ENCODE peak calls at places on chromosomes 2 and 18, in ten cellular contexts. One of them, this sample, is unnamed.

GRCh38 chr2:121905201-121905600 is 149.8 kb downstream of the TSN start:
- DNase-seq in HL-60: no peak
- DNase-seq in dermis blood vessel endothelial cell: no peak
- DNase-seq in pancreas: no peak
- DNase-seq in immature natural killer cell: no peak
- DNase-seq in T-helper 2 cell: no peak
- DNase-seq in stimulated activated CD4-positive, alpha-beta T cell treated with anti-CD3 and anti-CD28 coated beads, Interleukin-2, amount 100 ng/mL, for 24 hours: no peak
- DNase-seq in activated CD4-positive, alpha-beta T cell treated with anti-CD3 and anti-CD28 coated beads, Interleukin-2, amount 50 U/mL, for 24 hours: no peak
- DNase-seq in WERI-Rb-1: no peak
- DNase-seq in foreskin fibroblast: no peak
- DNase-seq in this sample: no peak

GRCh38 chr18:76461148-76461547 is 33.9 kb downstream of the ZNF516 start:
- DNase-seq in WERI-Rb-1: no peak
- DNase-seq in immature natural killer cell: no peak
- DNase-seq in pancreas: no peak
- DNase-seq in dermis blood vessel endothelial cell: no peak
- DNase-seq in activated CD4-positive, alpha-beta T cell treated with anti-CD3 and anti-CD28 coated beads, Interleukin-2, amount 50 U/mL, for 24 hours: no peak
- DNase-seq in stimulated activated CD4-positive, alpha-beta T cell treated with anti-CD3 and anti-CD28 coated beads, Interleukin-2, amount 100 ng/mL, for 24 hours: no peak
- DNase-seq in T-helper 2 cell: no peak
- DNase-seq in foreskin fibroblast: no peak
- DNase-seq in HL-60: no peak
- DNase-seq in this sample: no peak

GRCh38 chr2:8004250-8004681 is 677.6 kb upstream of the ID2 start:
- DNase-seq in WERI-Rb-1: no peak
- DNase-seq in dermis blood vessel endothelial cell: no peak
- DNase-seq in HL-60: peak; percentile 7
- DNase-seq in T-helper 2 cell: no peak
- DNase-seq in stimulated activated CD4-positive, alpha-beta T cell treated with anti-CD3 and anti-CD28 coated beads, Interleukin-2, amount 100 ng/mL, for 24 hours: no peak
- DNase-seq in activated CD4-positive, alpha-beta T cell treated with anti-CD3 and anti-CD28 coated beads, Interleukin-2, amount 50 U/mL, for 24 hours: no peak
- DNase-seq in immature natural killer cell: no peak
- DNase-seq in foreskin fibroblast: peak; percentile 74
- DNase-seq in pancreas: no peak
- DNase-seq in this sample: no peak

GRCh38 chr18:46843372-46843771 is 73.9 kb downstream of the PIAS2 start:
- DNase-seq in HL-60: no peak
- DNase-seq in foreskin fibroblast: no peak
- DNase-seq in immature natural killer cell: no peak
- DNase-seq in pancreas: no peak
- DNase-seq in dermis blood vessel endothelial cell: no peak
- DNase-seq in stimulated activated CD4-positive, alpha-beta T cell treated with anti-CD3 and anti-CD28 coated beads, Interleukin-2, amount 100 ng/mL, for 24 hours: no peak
- DNase-seq in WERI-Rb-1: no peak
- DNase-seq in T-helper 2 cell: no peak
- DNase-seq in activated CD4-positive, alpha-beta T cell treated with anti-CD3 and anti-CD28 coated beads, Interleukin-2, amount 50 U/mL, for 24 hours: no peak
- DNase-seq in this sample: no peak

GRCh38 chr2:140759431-140760156 is 1371.2 kb downstream of the LRP1B start:
- DNase-seq in dermis blood vessel endothelial cell: no peak
- DNase-seq in HL-60: no peak
- DNase-seq in T-helper 2 cell: no peak
- DNase-seq in immature natural killer cell: no peak
- DNase-seq in foreskin fibroblast: no peak
- DNase-seq in WERI-Rb-1: no peak
- DNase-seq in pancreas: no peak
- DNase-seq in activated CD4-positive, alpha-beta T cell treated with anti-CD3 and anti-CD28 coated beads, Interleukin-2, amount 50 U/mL, for 24 hours: no peak
- DNase-seq in stimulated activated CD4-positive, alpha-beta T cell treated with anti-CD3 and anti-CD28 coated beads, Interleukin-2, amount 100 ng/mL, for 24 hours: no peak
- DNase-seq in this sample: no peak

GRCh38 chr2:287471-287885 is 413 bp downstream of the ALKAL2 start:
- DNase-seq in HL-60: no peak
- DNase-seq in dermis blood vessel endothelial cell: peak; percentile 50
- DNase-seq in stimulated activated CD4-positive, alpha-beta T cell treated with anti-CD3 and anti-CD28 coated beads, Interleukin-2, amount 100 ng/mL, for 24 hours: no peak
- DNase-seq in immature natural killer cell: peak; percentile 19
- DNase-seq in activated CD4-positive, alpha-beta T cell treated with anti-CD3 and anti-CD28 coated beads, Interleukin-2, amount 50 U/mL, for 24 hours: no peak
- DNase-seq in foreskin fibroblast: no peak
- DNase-seq in pancreas: peak; percentile 54
- DNase-seq in T-helper 2 cell: peak; percentile 36
- DNase-seq in WERI-Rb-1: peak; percentile 44
- DNase-seq in this sample: no peak

GRCh38 chr2:14909795-14910194 is 277.3 kb downstream of the LRATD1 start:
- DNase-seq in foreskin fibroblast: no peak
- DNase-seq in T-helper 2 cell: no peak
- DNase-seq in immature natural killer cell: no peak
- DNase-seq in HL-60: no peak
- DNase-seq in dermis blood vessel endothelial cell: no peak
- DNase-seq in stimulated activated CD4-positive, alpha-beta T cell treated with anti-CD3 and anti-CD28 coated beads, Interleukin-2, amount 100 ng/mL, for 24 hours: no peak
- DNase-seq in activated CD4-positive, alpha-beta T cell treated with anti-CD3 and anti-CD28 coated beads, Interleukin-2, amount 50 U/mL, for 24 hours: no peak
- DNase-seq in pancreas: no peak
- DNase-seq in WERI-Rb-1: no peak
- DNase-seq in this sample: no peak

GRCh38 chr18:58308463-58308862 is 264.4 kb downstream of the NEDD4L start:
- DNase-seq in pancreas: no peak
- DNase-seq in T-helper 2 cell: no peak
- DNase-seq in dermis blood vessel endothelial cell: no peak
- DNase-seq in activated CD4-positive, alpha-beta T cell treated with anti-CD3 and anti-CD28 coated beads, Interleukin-2, amount 50 U/mL, for 24 hours: no peak
- DNase-seq in WERI-Rb-1: no peak
- DNase-seq in immature natural killer cell: no peak
- DNase-seq in foreskin fibroblast: no peak
- DNase-seq in stimulated activated CD4-positive, alpha-beta T cell treated with anti-CD3 and anti-CD28 coated beads, Interleukin-2, amount 100 ng/mL, for 24 hours: no peak
- DNase-seq in HL-60: no peak
- DNase-seq in this sample: no peak

GRCh38 chr2:67322361-67323001 is 74.7 kb upstream of the ETAA1 start:
- DNase-seq in activated CD4-positive, alpha-beta T cell treated with anti-CD3 and anti-CD28 coated beads, Interleukin-2, amount 50 U/mL, for 24 hours: no peak
- DNase-seq in HL-60: no peak
- DNase-seq in stimulated activated CD4-positive, alpha-beta T cell treated with anti-CD3 and anti-CD28 coated beads, Interleukin-2, amount 100 ng/mL, for 24 hours: no peak
- DNase-seq in pancreas: peak; percentile 43
- DNase-seq in dermis blood vessel endothelial cell: peak; percentile 32
- DNase-seq in foreskin fibroblast: peak; percentile 52
- DNase-seq in immature natural killer cell: no peak
- DNase-seq in WERI-Rb-1: peak; percentile 65
- DNase-seq in T-helper 2 cell: no peak
- DNase-seq in this sample: no peak

GRCh38 chr18:60987963-60988362 is 345.3 kb upstream of the CDH20 start:
- DNase-seq in T-helper 2 cell: no peak
- DNase-seq in foreskin fibroblast: no peak
- DNase-seq in dermis blood vessel endothelial cell: peak; percentile 69
- DNase-seq in immature natural killer cell: no peak
- DNase-seq in WERI-Rb-1: no peak
- DNase-seq in activated CD4-positive, alpha-beta T cell treated with anti-CD3 and anti-CD28 coated beads, Interleukin-2, amount 50 U/mL, for 24 hours: no peak
- DNase-seq in stimulated activated CD4-positive, alpha-beta T cell treated with anti-CD3 and anti-CD28 coated beads, Interleukin-2, amount 100 ng/mL, for 24 hours: no peak
- DNase-seq in pancreas: no peak
- DNase-seq in HL-60: no peak
- DNase-seq in this sample: no peak

GRCh38 chr2:234495076-234495800 is 1.6 kb downstream of the ARL4C start:
- DNase-seq in HL-60: no peak
- DNase-seq in WERI-Rb-1: no peak
- DNase-seq in T-helper 2 cell: peak; percentile 52
- DNase-seq in stimulated activated CD4-positive, alpha-beta T cell treated with anti-CD3 and anti-CD28 coated beads, Interleukin-2, amount 100 ng/mL, for 24 hours: no peak
- DNase-seq in activated CD4-positive, alpha-beta T cell treated with anti-CD3 and anti-CD28 coated beads, Interleukin-2, amount 50 U/mL, for 24 hours: no peak
- DNase-seq in pancreas: no peak
- DNase-seq in immature natural killer cell: peak; percentile 55
- DNase-seq in foreskin fibroblast: no peak
- DNase-seq in dermis blood vessel endothelial cell: peak; percentile 17
- DNase-seq in this sample: no peak

GRCh38 chr2:8334866-8335325 is 347.0 kb upstream of the ID2 start:
- DNase-seq in foreskin fibroblast: no peak
- DNase-seq in immature natural killer cell: peak; percentile 62
- DNase-seq in WERI-Rb-1: no peak
- DNase-seq in dermis blood vessel endothelial cell: no peak
- DNase-seq in pancreas: no peak
- DNase-seq in activated CD4-positive, alpha-beta T cell treated with anti-CD3 and anti-CD28 coated beads, Interleukin-2, amount 50 U/mL, for 24 hours: no peak
- DNase-seq in HL-60: peak; percentile 63
- DNase-seq in T-helper 2 cell: no peak
- DNase-seq in stimulated activated CD4-positive, alpha-beta T cell treated with anti-CD3 and anti-CD28 coated beads, Interleukin-2, amount 100 ng/mL, for 24 hours: no peak
- DNase-seq in this sample: no peak

GRCh38 chr18:59551902-59552635 is 145.2 kb downstream of the CCBE1 start:
- DNase-seq in WERI-Rb-1: no peak
- DNase-seq in immature natural killer cell: no peak
- DNase-seq in T-helper 2 cell: no peak
- DNase-seq in foreskin fibroblast: no peak
- DNase-seq in HL-60: no peak
- DNase-seq in activated CD4-positive, alpha-beta T cell treated with anti-CD3 and anti-CD28 coated beads, Interleukin-2, amount 50 U/mL, for 24 hours: no peak
- DNase-seq in pancreas: no peak
- DNase-seq in stimulated activated CD4-positive, alpha-beta T cell treated with anti-CD3 and anti-CD28 coated beads, Interleukin-2, amount 100 ng/mL, for 24 hours: no peak
- DNase-seq in dermis blood vessel endothelial cell: no peak
- DNase-seq in this sample: no peak

GRCh38 chr2:227106845-227107759 is 56.9 kb downstream of the COL4A4 start:
- DNase-seq in T-helper 2 cell: peak; percentile 32
- DNase-seq in HL-60: peak; percentile 71
- DNase-seq in activated CD4-positive, alpha-beta T cell treated with anti-CD3 and anti-CD28 coated beads, Interleukin-2, amount 50 U/mL, for 24 hours: no peak
- DNase-seq in pancreas: no peak
- DNase-seq in stimulated activated CD4-positive, alpha-beta T cell treated with anti-CD3 and anti-CD28 coated beads, Interleukin-2, amount 100 ng/mL, for 24 hours: peak; percentile 49
- DNase-seq in dermis blood vessel endothelial cell: peak; percentile 66
- DNase-seq in immature natural killer cell: peak; percentile 5
- DNase-seq in WERI-Rb-1: peak; percentile 62
- DNase-seq in foreskin fibroblast: peak; percentile 56
- DNase-seq in this sample: no peak

GRCh38 chr2:198717451-198717850 is 740.3 kb downstream of the SATB2 start:
- DNase-seq in foreskin fibroblast: no peak
- DNase-seq in WERI-Rb-1: no peak
- DNase-seq in immature natural killer cell: no peak
- DNase-seq in stimulated activated CD4-positive, alpha-beta T cell treated with anti-CD3 and anti-CD28 coated beads, Interleukin-2, amount 100 ng/mL, for 24 hours: no peak
- DNase-seq in T-helper 2 cell: no peak
- DNase-seq in dermis blood vessel endothelial cell: no peak
- DNase-seq in HL-60: no peak
- DNase-seq in pancreas: no peak
- DNase-seq in activated CD4-positive, alpha-beta T cell treated with anti-CD3 and anti-CD28 coated beads, Interleukin-2, amount 50 U/mL, for 24 hours: no peak
- DNase-seq in this sample: no peak

GRCh38 chr2:102844911-102845310 is 83.1 kb downstream of the TMEM182 start:
- DNase-seq in stimulated activated CD4-positive, alpha-beta T cell treated with anti-CD3 and anti-CD28 coated beads, Interleukin-2, amount 100 ng/mL, for 24 hours: no peak
- DNase-seq in immature natural killer cell: no peak
- DNase-seq in activated CD4-positive, alpha-beta T cell treated with anti-CD3 and anti-CD28 coated beads, Interleukin-2, amount 50 U/mL, for 24 hours: no peak
- DNase-seq in pancreas: no peak
- DNase-seq in dermis blood vessel endothelial cell: no peak
- DNase-seq in WERI-Rb-1: no peak
- DNase-seq in T-helper 2 cell: no peak
- DNase-seq in HL-60: no peak
- DNase-seq in foreskin fibroblast: no peak
- DNase-seq in this sample: no peak

GRCh38 chr2:231170058-231170457 is 28.4 kb upstream of the ARMC9 start:
- DNase-seq in WERI-Rb-1: no peak
- DNase-seq in stimulated activated CD4-positive, alpha-beta T cell treated with anti-CD3 and anti-CD28 coated beads, Interleukin-2, amount 100 ng/mL, for 24 hours: no peak
- DNase-seq in HL-60: no peak
- DNase-seq in activated CD4-positive, alpha-beta T cell treated with anti-CD3 and anti-CD28 coated beads, Interleukin-2, amount 50 U/mL, for 24 hours: no peak
- DNase-seq in dermis blood vessel endothelial cell: no peak
- DNase-seq in immature natural killer cell: no peak
- DNase-seq in pancreas: no peak
- DNase-seq in T-helper 2 cell: no peak
- DNase-seq in foreskin fibroblast: peak; percentile 69
- DNase-seq in this sample: no peak

GRCh38 chr2:217370391-217370790 is 510.5 kb upstream of the TNP1 start:
- DNase-seq in T-helper 2 cell: no peak
- DNase-seq in foreskin fibroblast: peak; percentile 91
- DNase-seq in immature natural killer cell: no peak
- DNase-seq in stimulated activated CD4-positive, alpha-beta T cell treated with anti-CD3 and anti-CD28 coated beads, Interleukin-2, amount 100 ng/mL, for 24 hours: no peak
- DNase-seq in HL-60: no peak
- DNase-seq in activated CD4-positive, alpha-beta T cell treated with anti-CD3 and anti-CD28 coated beads, Interleukin-2, amount 50 U/mL, for 24 hours: no peak
- DNase-seq in WERI-Rb-1: no peak
- DNase-seq in pancreas: no peak
- DNase-seq in dermis blood vessel endothelial cell: no peak
- DNase-seq in this sample: no peak

GRCh38 chr2:26471278-26471677 is 6.6 kb downstream of the OTOF start:
- DNase-seq in activated CD4-positive, alpha-beta T cell treated with anti-CD3 and anti-CD28 coated beads, Interleukin-2, amount 50 U/mL, for 24 hours: no peak
- DNase-seq in HL-60: no peak
- DNase-seq in immature natural killer cell: no peak
- DNase-seq in stimulated activated CD4-positive, alpha-beta T cell treated with anti-CD3 and anti-CD28 coated beads, Interleukin-2, amount 100 ng/mL, for 24 hours: no peak
- DNase-seq in pancreas: no peak
- DNase-seq in WERI-Rb-1: peak; percentile 81
- DNase-seq in T-helper 2 cell: no peak
- DNase-seq in foreskin fibroblast: no peak
- DNase-seq in dermis blood vessel endothelial cell: peak; percentile 43
- DNase-seq in this sample: no peak

GRCh38 chr18:4004176-4004829 is 450.8 kb downstream of the DLGAP1 start:
- DNase-seq in HL-60: no peak
- DNase-seq in foreskin fibroblast: no peak
- DNase-seq in activated CD4-positive, alpha-beta T cell treated with anti-CD3 and anti-CD28 coated beads, Interleukin-2, amount 50 U/mL, for 24 hours: no peak
- DNase-seq in pancreas: no peak
- DNase-seq in WERI-Rb-1: no peak
- DNase-seq in stimulated activated CD4-positive, alpha-beta T cell treated with anti-CD3 and anti-CD28 coated beads, Interleukin-2, amount 100 ng/mL, for 24 hours: no peak
- DNase-seq in immature natural killer cell: no peak
- DNase-seq in T-helper 2 cell: peak; percentile 10
- DNase-seq in dermis blood vessel endothelial cell: peak; percentile 37
- DNase-seq in this sample: no peak

GRCh38 chr2:112665113-112665780 is 19.5 kb downstream of the SLC20A1 start:
- DNase-seq in pancreas: no peak
- DNase-seq in WERI-Rb-1: no peak
- DNase-seq in immature natural killer cell: no peak
- DNase-seq in stimulated activated CD4-positive, alpha-beta T cell treated with anti-CD3 and anti-CD28 coated beads, Interleukin-2, amount 100 ng/mL, for 24 hours: no peak
- DNase-seq in foreskin fibroblast: peak; percentile 32
- DNase-seq in T-helper 2 cell: no peak
- DNase-seq in activated CD4-positive, alpha-beta T cell treated with anti-CD3 and anti-CD28 coated beads, Interleukin-2, amount 50 U/mL, for 24 hours: no peak
- DNase-seq in HL-60: peak; percentile 81
- DNase-seq in dermis blood vessel endothelial cell: no peak
- DNase-seq in this sample: no peak

GRCh38 chr18:8771930-8772329 is 66.6 kb downstream of the MTCL1 start:
- DNase-seq in WERI-Rb-1: no peak
- DNase-seq in pancreas: peak; percentile 71
- DNase-seq in dermis blood vessel endothelial cell: peak; percentile 72
- DNase-seq in immature natural killer cell: no peak
- DNase-seq in T-helper 2 cell: no peak
- DNase-seq in foreskin fibroblast: no peak
- DNase-seq in HL-60: no peak
- DNase-seq in stimulated activated CD4-positive, alpha-beta T cell treated with anti-CD3 and anti-CD28 coated beads, Interleukin-2, amount 100 ng/mL, for 24 hours: no peak
- DNase-seq in activated CD4-positive, alpha-beta T cell treated with anti-CD3 and anti-CD28 coated beads, Interleukin-2, amount 50 U/mL, for 24 hours: no peak
- DNase-seq in this sample: no peak

GRCh38 chr2:23651187-23651983 is 266.4 kb downstream of the KLHL29 start:
- DNase-seq in HL-60: no peak
- DNase-seq in WERI-Rb-1: no peak
- DNase-seq in dermis blood vessel endothelial cell: peak; percentile 26
- DNase-seq in stimulated activated CD4-positive, alpha-beta T cell treated with anti-CD3 and anti-CD28 coated beads, Interleukin-2, amount 100 ng/mL, for 24 hours: no peak
- DNase-seq in pancreas: no peak
- DNase-seq in T-helper 2 cell: no peak
- DNase-seq in foreskin fibroblast: peak; percentile 77
- DNase-seq in activated CD4-positive, alpha-beta T cell treated with anti-CD3 and anti-CD28 coated beads, Interleukin-2, amount 50 U/mL, for 24 hours: no peak
- DNase-seq in immature natural killer cell: no peak
- DNase-seq in this sample: no peak

GRCh38 chr2:63866009-63866709 is 24.5 kb downstream of the UGP2 start:
- DNase-seq in dermis blood vessel endothelial cell: no peak
- DNase-seq in foreskin fibroblast: no peak
- DNase-seq in HL-60: no peak
- DNase-seq in stimulated activated CD4-positive, alpha-beta T cell treated with anti-CD3 and anti-CD28 coated beads, Interleukin-2, amount 100 ng/mL, for 24 hours: no peak
- DNase-seq in WERI-Rb-1: no peak
- DNase-seq in pancreas: no peak
- DNase-seq in activated CD4-positive, alpha-beta T cell treated with anti-CD3 and anti-CD28 coated beads, Interleukin-2, amount 50 U/mL, for 24 hours: no peak
- DNase-seq in immature natural killer cell: peak; percentile 29
- DNase-seq in T-helper 2 cell: no peak
- DNase-seq in this sample: no peak

GRCh38 chr2:121722479-121722878 is 14.2 kb downstream of the NIFK start:
- DNase-seq in dermis blood vessel endothelial cell: peak; percentile 59
- DNase-seq in WERI-Rb-1: no peak
- DNase-seq in pancreas: no peak
- DNase-seq in T-helper 2 cell: peak; percentile 61
- DNase-seq in immature natural killer cell: no peak
- DNase-seq in activated CD4-positive, alpha-beta T cell treated with anti-CD3 and anti-CD28 coated beads, Interleukin-2, amount 50 U/mL, for 24 hours: no peak
- DNase-seq in stimulated activated CD4-positive, alpha-beta T cell treated with anti-CD3 and anti-CD28 coated beads, Interleukin-2, amount 100 ng/mL, for 24 hours: no peak
- DNase-seq in foreskin fibroblast: peak; percentile 78
- DNase-seq in HL-60: no peak
- DNase-seq in this sample: no peak

GRCh38 chr18:3572761-3573160 is 122.8 kb downstream of the TGIF1 start:
- DNase-seq in T-helper 2 cell: no peak
- DNase-seq in pancreas: no peak
- DNase-seq in activated CD4-positive, alpha-beta T cell treated with anti-CD3 and anti-CD28 coated beads, Interleukin-2, amount 50 U/mL, for 24 hours: no peak
- DNase-seq in HL-60: no peak
- DNase-seq in foreskin fibroblast: no peak
- DNase-seq in stimulated activated CD4-positive, alpha-beta T cell treated with anti-CD3 and anti-CD28 coated beads, Interleukin-2, amount 100 ng/mL, for 24 hours: no peak
- DNase-seq in dermis blood vessel endothelial cell: no peak
- DNase-seq in immature natural killer cell: no peak
- DNase-seq in WERI-Rb-1: no peak
- DNase-seq in this sample: no peak

GRCh38 chr2:119749405-119750066 is 10.2 kb upstream of the PTPN4 start:
- DNase-seq in activated CD4-positive, alpha-beta T cell treated with anti-CD3 and anti-CD28 coated beads, Interleukin-2, amount 50 U/mL, for 24 hours: no peak
- DNase-seq in stimulated activated CD4-positive, alpha-beta T cell treated with anti-CD3 and anti-CD28 coated beads, Interleukin-2, amount 100 ng/mL, for 24 hours: no peak
- DNase-seq in HL-60: no peak
- DNase-seq in T-helper 2 cell: no peak
- DNase-seq in WERI-Rb-1: no peak
- DNase-seq in dermis blood vessel endothelial cell: peak; percentile 34
- DNase-seq in pancreas: no peak
- DNase-seq in immature natural killer cell: no peak
- DNase-seq in foreskin fibroblast: peak; percentile 37
- DNase-seq in this sample: no peak

GRCh38 chr2:9333591-9334171 is 89.6 kb downstream of the ITGB1BP1 start:
- DNase-seq in immature natural killer cell: no peak
- DNase-seq in T-helper 2 cell: peak; percentile 32
- DNase-seq in WERI-Rb-1: peak; percentile 76
- DNase-seq in HL-60: peak; percentile 35
- DNase-seq in pancreas: peak; percentile 37
- DNase-seq in stimulated activated CD4-positive, alpha-beta T cell treated with anti-CD3 and anti-CD28 coated beads, Interleukin-2, amount 100 ng/mL, for 24 hours: no peak
- DNase-seq in activated CD4-positive, alpha-beta T cell treated with anti-CD3 and anti-CD28 coated beads, Interleukin-2, amount 50 U/mL, for 24 hours: no peak
- DNase-seq in foreskin fibroblast: peak; percentile 73
- DNase-seq in dermis blood vessel endothelial cell: peak; percentile 92
- DNase-seq in this sample: no peak